ENCODE peak calls at places on chromosomes 11 and 22, in four cellular contexts. One of them, this sample, is unnamed.

GRCh38 chr22:21698430-21699329 is 32.9 kb downstream of the PPIL2 start:
- DNase-seq in WTC11: peak; percentile 47
- DNase-seq in K562: peak; percentile 65
- DNase-seq in H1: no peak
- DNase-seq in this sample: no peak

GRCh38 chr22:44526431-44527115 is 28.5 kb upstream of the RTL6 start:
- DNase-seq in K562: no peak
- DNase-seq in WTC11: no peak
- DNase-seq in H1: peak; percentile 32
- DNase-seq in this sample: peak; percentile 55

GRCh38 chr11:105192115-105192514 is 52.5 kb upstream of the CARD18 start:
- DNase-seq in H1: no peak
- DNase-seq in K562: no peak
- DNase-seq in WTC11: no peak
- DNase-seq in this sample: no peak

GRCh38 chr11:27011560-27012253 is 17.8 kb downstream of the FIBIN start:
- DNase-seq in WTC11: no peak
- DNase-seq in H1: no peak
- DNase-seq in K562: no peak
- DNase-seq in this sample: no peak

GRCh38 chr22:48397531-48398180 is 1430.0 kb downstream of the BRD1 start:
- DNase-seq in H1: no peak
- DNase-seq in WTC11: no peak
- DNase-seq in K562: no peak
- DNase-seq in this sample: no peak

GRCh38 chr22:27088026-27088425 is 430.6 kb downstream of the MIAT start:
- DNase-seq in H1: no peak
- DNase-seq in WTC11: no peak
- DNase-seq in K562: no peak
- DNase-seq in this sample: no peak

GRCh38 chr22:22074634-22075381 is 92.2 kb upstream of the TOP3B start:
- DNase-seq in K562: no peak
- DNase-seq in WTC11: no peak
- DNase-seq in H1: no peak
- DNase-seq in this sample: no peak

GRCh38 chr11:95641506-95641905 is 148.1 kb downstream of the FAM76B start:
- DNase-seq in K562: no peak
- DNase-seq in WTC11: no peak
- DNase-seq in H1: no peak
- DNase-seq in this sample: no peak

GRCh38 chr11:94655291-94655690 is 88.1 kb downstream of the PIWIL4 start:
- DNase-seq in K562: no peak
- DNase-seq in WTC11: no peak
- DNase-seq in H1: peak; percentile 34
- DNase-seq in this sample: no peak

GRCh38 chr11:1931326-1931725 is 11.8 kb downstream of the TNNT3 start:
- DNase-seq in WTC11: peak; percentile 9
- DNase-seq in K562: no peak
- DNase-seq in H1: no peak
- DNase-seq in this sample: peak; percentile 42

GRCh38 chr11:68383976-68384501 is 71.6 kb downstream of the LRP5 start:
- DNase-seq in H1: peak; percentile 98
- DNase-seq in WTC11: peak; percentile 92
- DNase-seq in K562: peak; percentile 81
- DNase-seq in this sample: peak; percentile 87

GRCh38 chr22:25196326-25196725 is 3.3 kb upstream of the CRYBB3 start:
- DNase-seq in WTC11: no peak
- DNase-seq in H1: no peak
- DNase-seq in K562: no peak
- DNase-seq in this sample: no peak

GRCh38 chr11:100308202-100308601 is 378.9 kb upstream of the ARHGAP42 start:
- DNase-seq in WTC11: no peak
- DNase-seq in H1: no peak
- DNase-seq in K562: no peak
- DNase-seq in this sample: no peak

GRCh38 chr22:19174106-19175025 is 4.2 kb downstream of the SLC25A1 start:
- DNase-seq in K562: no peak
- DNase-seq in WTC11: peak; percentile 59
- DNase-seq in H1: peak; percentile 64
- DNase-seq in this sample: no peak

GRCh38 chr11:112784323-112785073 is 176.7 kb upstream of the NCAM1 start:
- DNase-seq in H1: no peak
- DNase-seq in WTC11: no peak
- DNase-seq in K562: peak; percentile 14
- DNase-seq in this sample: peak; percentile 84

GRCh38 chr11:85806876-85807275 is 4.1 kb downstream of the SYTL2 start:
- DNase-seq in H1: no peak
- DNase-seq in WTC11: no peak
- DNase-seq in K562: no peak
- DNase-seq in this sample: no peak

GRCh38 chr11:74641289-74641688 is 48.9 kb downstream of the POLD3 start:
- DNase-seq in WTC11: no peak
- DNase-seq in K562: peak; percentile 52
- DNase-seq in H1: no peak
- DNase-seq in this sample: no peak

GRCh38 chr22:45515678-45516077 is 13.0 kb downstream of the FBLN1 start:
- DNase-seq in K562: no peak
- DNase-seq in WTC11: no peak
- DNase-seq in H1: no peak
- DNase-seq in this sample: no peak

GRCh38 chr22:23269441-23270211 is 89.3 kb downstream of the BCR start:
- DNase-seq in H1: peak; percentile 62
- DNase-seq in WTC11: peak; percentile 54
- DNase-seq in K562: peak; percentile 69
- DNase-seq in this sample: no peak

GRCh38 chr11:88179141-88179540 is 3.9 kb upstream of the RAB38 start:
- DNase-seq in H1: no peak
- DNase-seq in WTC11: no peak
- DNase-seq in K562: no peak
- DNase-seq in this sample: no peak

GRCh38 chr11:133520707-133521106 is 11.6 kb downstream of the OPCML start:
- DNase-seq in H1: no peak
- DNase-seq in WTC11: no peak
- DNase-seq in K562: no peak
- DNase-seq in this sample: no peak

GRCh38 chr11:79331251-79331901 is 109.5 kb downstream of the TENM4 start:
- DNase-seq in WTC11: no peak
- DNase-seq in K562: no peak
- DNase-seq in H1: no peak
- DNase-seq in this sample: no peak

GRCh38 chr11:47642099-47642855 is at the start of gene MTCH2:
- DNase-seq in K562: peak; percentile 99
- DNase-seq in H1: peak; percentile 95
- DNase-seq in WTC11: peak; percentile 93
- DNase-seq in this sample: peak; percentile 98

GRCh38 chr11:134013518-134013917 is 55.4 kb upstream of the JAM3 start:
- DNase-seq in WTC11: no peak
- DNase-seq in K562: no peak
- DNase-seq in H1: no peak
- DNase-seq in this sample: no peak

GRCh38 chr11:73087730-73088129 is 54.4 kb downstream of the FCHSD2 start:
- DNase-seq in K562: no peak
- DNase-seq in WTC11: no peak
- DNase-seq in H1: no peak
- DNase-seq in this sample: no peak

GRCh38 chr11:1082728-1083620 is 8.3 kb downstream of the MUC2 start:
- DNase-seq in H1: no peak
- DNase-seq in K562: no peak
- DNase-seq in WTC11: peak; percentile 12
- DNase-seq in this sample: no peak

GRCh38 chr11:57646756-57647303 is 2.9 kb downstream of the YPEL4 start:
- DNase-seq in WTC11: peak; percentile 36
- DNase-seq in H1: peak; percentile 76
- DNase-seq in K562: no peak
- DNase-seq in this sample: no peak

GRCh38 chr11:35796542-35796941 is 134.0 kb downstream of the TRIM44 start:
- DNase-seq in K562: no peak
- DNase-seq in H1: no peak
- DNase-seq in WTC11: no peak
- DNase-seq in this sample: no peak

GRCh38 chr11:45930031-45930794 is 7.8 kb downstream of the LARGE2 start:
- DNase-seq in H1: no peak
- DNase-seq in K562: no peak
- DNase-seq in WTC11: no peak
- DNase-seq in this sample: peak; percentile 39

DNA sequence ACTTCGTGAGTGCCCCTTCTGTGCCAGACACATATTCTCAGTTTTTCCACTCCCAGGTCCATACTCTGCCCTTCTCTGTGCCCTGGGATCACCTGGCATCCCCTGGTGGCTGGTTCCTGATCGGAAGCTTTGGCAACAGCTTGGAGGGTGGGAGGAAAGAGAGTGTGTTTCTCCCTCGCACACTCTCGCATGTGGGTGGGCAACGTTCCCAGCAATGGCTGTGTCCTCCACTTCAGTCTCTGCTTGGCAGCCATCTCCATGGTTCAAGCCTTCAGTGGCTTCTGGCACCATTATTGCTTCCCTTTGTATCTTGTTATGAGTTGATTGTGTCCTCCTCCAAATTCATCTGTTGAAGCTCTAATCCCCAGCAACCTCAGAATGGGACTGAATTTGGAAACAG is 342.7 kb upstream of the SYN3 start:
- DNase-seq in K562: no peak
- DNase-seq in H1: no peak
- DNase-seq in WTC11: no peak
- DNase-seq in this sample: no peak
- TF ChIP-seq USF2 in K562: no peak
- TF ChIP-seq USF2 in H1: no peak
- TF ChIP-seq USF2 in WTC11: no peak
- TF ChIP-seq USF2 in this sample: no peak

DNA sequence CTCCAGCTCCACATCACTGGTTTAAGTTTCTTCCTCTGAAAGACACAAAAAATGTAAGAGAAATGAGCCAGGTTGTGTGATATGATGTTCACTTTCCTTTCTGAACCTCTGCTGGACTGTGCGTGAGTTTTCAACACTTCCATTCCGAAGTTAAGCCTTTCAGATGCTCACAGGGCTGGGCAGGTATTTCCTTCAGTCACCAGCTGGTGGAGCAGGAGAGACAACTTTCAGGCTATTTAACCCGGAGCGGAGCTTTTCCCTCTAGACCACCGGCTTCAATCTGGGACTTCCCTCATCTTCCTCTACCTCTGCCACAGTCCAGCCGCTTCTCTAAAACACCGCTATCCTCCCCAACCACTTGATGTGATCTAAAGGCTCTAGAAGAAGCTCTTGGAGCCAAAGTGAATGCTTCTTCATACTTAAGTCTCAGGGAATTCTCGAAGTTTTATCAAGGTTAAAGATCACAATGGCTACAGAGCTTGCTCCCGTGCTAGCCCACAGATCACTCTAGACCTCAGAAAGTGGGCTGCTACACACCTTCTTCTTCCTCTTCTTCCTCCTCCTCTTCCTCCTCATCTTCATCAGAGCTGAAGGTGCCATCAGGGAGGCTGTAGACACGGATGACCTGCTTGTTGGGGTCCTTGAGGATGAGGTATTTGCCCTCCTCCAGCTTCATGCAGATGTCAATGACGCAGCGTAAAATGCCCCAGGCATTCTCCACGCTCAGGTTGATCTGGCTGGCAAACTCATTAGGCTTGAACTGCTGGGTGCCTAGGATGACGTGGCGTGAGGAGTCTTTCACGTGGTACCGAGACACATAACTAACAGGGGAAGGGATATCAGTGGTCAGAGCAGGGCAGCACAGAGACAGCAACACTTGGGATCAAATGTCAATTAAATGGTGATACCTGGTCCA is 4.4 kb upstream of the FOXRED2 start:
- DNase-seq in K562: peak; percentile 26
- DNase-seq in WTC11: peak; percentile 66
- DNase-seq in H1: peak; percentile 68
- DNase-seq in this sample: peak; percentile 62
- TF ChIP-seq TEAD4 in K562: no peak
- TF ChIP-seq TEAD4 in WTC11: no peak
- TF ChIP-seq TEAD4 in H1: no peak
- TF ChIP-seq TEAD4 in this sample: no peak

GRCh38 chr11:119061256-119061655 is 4.3 kb upstream of the HYOU1 start:
- DNase-seq in WTC11: no peak
- DNase-seq in H1: no peak
- DNase-seq in K562: no peak
- DNase-seq in this sample: no peak

GRCh38 chr11:119067371-119068222 is at the start of gene VPS11:
- DNase-seq in K562: peak; percentile 93
- DNase-seq in WTC11: peak; percentile 97
- DNase-seq in H1: peak; percentile 96
- DNase-seq in this sample: peak; percentile 97

GRCh38 chr11:119065369-119065768 is 2.2 kb upstream of the VPS11 start:
- DNase-seq in K562: peak; percentile 69
- DNase-seq in H1: no peak
- DNase-seq in WTC11: peak; percentile 32
- DNase-seq in this sample: peak; percentile 52

GRCh38 chr11:119066481-119066880 is 1.1 kb upstream of the VPS11 start:
- DNase-seq in K562: no peak
- DNase-seq in H1: no peak
- DNase-seq in WTC11: no peak
- DNase-seq in this sample: no peak

DNA sequence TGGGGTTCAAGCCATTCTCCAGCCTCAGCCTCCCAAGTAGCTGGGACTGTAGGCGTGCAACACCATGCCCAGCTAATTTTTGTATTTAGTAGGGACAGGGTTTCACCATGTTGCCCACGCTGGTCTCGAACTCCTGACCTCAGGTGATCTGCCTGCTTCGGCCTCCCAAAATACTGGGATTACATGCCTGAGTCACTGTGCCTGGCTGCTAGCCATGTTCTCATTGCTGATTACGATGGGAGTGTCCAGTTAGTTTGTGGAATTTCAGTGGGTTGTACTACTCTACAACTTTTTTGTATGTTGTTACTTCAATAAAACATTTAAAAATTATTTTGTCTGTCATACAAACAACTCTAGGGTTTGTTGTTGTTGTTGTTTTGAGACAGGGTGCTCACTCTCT is 4.8 kb upstream of the VPS11 start:
- DNase-seq in H1: no peak
- DNase-seq in WTC11: no peak
- DNase-seq in K562: no peak
- DNase-seq in this sample: no peak
- TF ChIP-seq USF2 in H1: no peak
- TF ChIP-seq USF2 in WTC11: no peak
- TF ChIP-seq USF2 in K562: no peak
- TF ChIP-seq USF2 in this sample: no peak

DNA sequence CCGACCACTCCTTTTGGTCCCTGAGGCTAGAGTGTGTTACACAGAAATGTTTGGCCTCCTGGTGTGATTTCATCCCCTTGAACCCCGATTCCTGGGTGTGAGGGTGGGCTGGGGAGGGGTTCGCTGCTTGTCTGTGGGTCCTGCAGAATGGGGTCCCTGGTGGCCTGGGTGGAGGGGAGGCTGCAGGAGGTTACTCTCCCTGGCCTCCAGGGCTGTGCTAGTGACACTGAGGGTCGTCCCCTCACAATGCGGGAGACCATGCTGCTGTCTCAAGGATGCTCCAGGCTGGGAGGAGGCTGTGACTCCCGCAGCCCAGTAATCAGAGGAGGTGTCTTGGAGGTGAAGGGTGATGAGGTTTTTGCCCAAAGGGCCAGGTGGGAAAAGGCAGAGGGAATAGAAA is 17.0 kb upstream of the OMP start:
- DNase-seq in K562: no peak
- DNase-seq in H1: no peak
- DNase-seq in WTC11: no peak
- DNase-seq in this sample: no peak
- TF ChIP-seq TEAD4 in K562: no peak
- TF ChIP-seq TEAD4 in H1: no peak
- TF ChIP-seq TEAD4 in WTC11: no peak
- TF ChIP-seq TEAD4 in this sample: no peak

This sample was measured in SK-N-SH.